ENCODE peak calls at places on chromosomes 6 and 20, in six cellular contexts. W, I, X, V, N and Z are unnamed samples.

GRCh38 chr20:32465092-32465900 is 107.2 kb downstream of the ASXL1 start:
- DNase-seq in W (peak; percentile 67), I (peak; percentile 79), X (peak; percentile 88), V (no peak), N (peak; percentile 94), Z (no peak)

GRCh38 chr6:137840252-137840651 is 26.8 kb upstream of the TNFAIP3 start:
- DNase-seq in W (no peak), I (no peak), X (no peak), V (no peak), N (no peak), Z (no peak)

GRCh38 chr6:154606457-154606856 is 96.0 kb upstream of the CNKSR3 start:
- DNase-seq in W (no peak), I (no peak), X (no peak), V (no peak), N (no peak), Z (no peak)

GRCh38 chr6:36492092-36492491 is 49.3 kb downstream of the KCTD20 start:
- DNase-seq in W (no peak), I (no peak), X (no peak), V (no peak), N (no peak), Z (no peak)

GRCh38 chr6:150342126-150342525 is 26.7 kb upstream of the IYD start:
- DNase-seq in W (no peak), I (no peak), X (no peak), V (no peak), N (no peak), Z (no peak)

GRCh38 chr20:33349493-33349892 is 51.8 kb downstream of the CDK5RAP1 start:
- DNase-seq in W (no peak), I (no peak), X (no peak), V (no peak), N (no peak), Z (no peak)

GRCh38 chr20:6626805-6627204 is 140.7 kb upstream of the BMP2 start:
- DNase-seq in W (no peak), I (no peak), X (no peak), V (peak; percentile 55), N (no peak), Z (no peak)

GRCh38 chr6:29617782-29618557 is 15.0 kb downstream of the GABBR1 start:
- DNase-seq in W (no peak), I (no peak), X (no peak), V (peak; percentile 65), N (no peak), Z (no peak)

GRCh38 chr20:48674461-48674860 is 153.3 kb downstream of the PREX1 start:
- DNase-seq in W (no peak), I (no peak), X (no peak), V (no peak), N (no peak), Z (no peak)

GRCh38 chr6:143556529-143556928 is 45.0 kb upstream of the FUCA2 start:
- DNase-seq in W (no peak), I (no peak), X (peak; percentile 64), V (no peak), N (no peak), Z (no peak)

GRCh38 chr20:61688411-61688810 is 377.3 kb downstream of the TAF4 start:
- DNase-seq in W (no peak), I (no peak), X (no peak), V (no peak), N (no peak), Z (no peak)

GRCh38 chr6:107310362-107310761 is 149.0 kb downstream of the PDSS2 start:
- DNase-seq in W (no peak), I (no peak), X (no peak), V (no peak), N (no peak), Z (no peak)

GRCh38 chr20:44187054-44187762 is at the start of gene JPH2:
- DNase-seq in W (peak; percentile 71), I (peak; percentile 65), X (peak; percentile 79), V (peak; percentile 74), N (peak; percentile 70), Z (no peak)

GRCh38 chr6:39821739-39822532 is 29.8 kb downstream of the DAAM2 start:
- DNase-seq in W (peak; percentile 59), I (no peak), X (no peak), V (no peak), N (no peak), Z (no peak)

GRCh38 chr6:53896237-53896636 is 101.4 kb downstream of the LRRC1 start:
- DNase-seq in W (no peak), I (no peak), X (peak; percentile 52), V (no peak), N (no peak), Z (no peak)

GRCh38 chr20:3873507-3873906 is 15.7 kb upstream of the PANK2 start:
- DNase-seq in W (no peak), I (no peak), X (no peak), V (no peak), N (no peak), Z (no peak)

GRCh38 chr6:148440877-148441453 is 98.3 kb downstream of the SASH1 start:
- DNase-seq in W (peak; percentile 47), I (peak; percentile 73), X (peak; percentile 97), V (no peak), N (peak; percentile 72), Z (no peak)

GRCh38 chr6:157469378-157469777 is 88.4 kb downstream of the ZDHHC14 start:
- DNase-seq in W (no peak), I (no peak), X (no peak), V (no peak), N (no peak), Z (no peak)

DNA sequence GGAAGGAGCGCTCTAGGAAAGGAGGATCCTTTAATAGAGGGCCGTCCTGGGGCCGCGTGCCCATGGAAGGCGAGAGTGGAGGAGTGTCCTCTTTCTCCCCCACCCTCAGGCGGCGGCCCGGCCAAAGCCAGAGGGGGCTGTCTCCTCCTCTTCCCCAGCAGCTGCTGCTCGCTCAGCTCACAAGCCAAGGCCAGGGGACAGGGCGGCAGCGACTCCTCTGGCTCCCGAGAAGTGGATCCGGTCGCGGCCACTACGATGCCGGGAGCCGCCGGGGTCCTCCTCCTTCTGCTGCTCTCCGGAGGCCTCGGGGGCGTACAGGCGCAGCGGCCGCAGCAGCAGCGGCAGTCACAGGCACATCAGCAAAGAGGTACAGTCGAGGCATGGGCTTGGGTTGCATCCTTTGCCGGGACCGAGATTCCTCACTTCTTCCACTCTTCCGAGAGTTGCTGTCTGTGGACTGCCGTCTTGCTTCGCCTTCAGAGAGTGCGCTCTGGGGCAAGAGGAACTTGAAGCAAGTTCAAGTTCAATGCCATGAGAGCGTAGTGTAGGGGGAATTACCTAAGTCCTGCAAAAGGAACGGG is at the start of gene LAMA2:
- DNase-seq in W (peak; percentile 88), I (peak; percentile 56), X (peak; percentile 76), V (peak; percentile 83), N (peak; percentile 84), Z (peak; percentile 50)
- TF ChIP-seq CTCF in W (no peak), I (no peak), X (peak; percentile 9), V (no peak), N (peak; percentile 10), Z (peak; percentile 16)

GRCh38 chr6:890201-890600 is 197.3 kb upstream of the EXOC2 start:
- DNase-seq in W (no peak), I (no peak), X (no peak), V (no peak), N (no peak), Z (no peak)

GRCh38 chr6:890995-891394 is 198.1 kb upstream of the EXOC2 start:
- DNase-seq in W (no peak), I (no peak), X (no peak), V (no peak), N (no peak), Z (no peak)

GRCh38 chr6:897561-898207 is 204.7 kb upstream of the EXOC2 start:
- DNase-seq in W (no peak), I (no peak), X (no peak), V (no peak), N (no peak), Z (no peak)

GRCh38 chr6:894274-894673 is 201.3 kb upstream of the EXOC2 start:
- DNase-seq in W (no peak), I (no peak), X (no peak), V (peak; percentile 54), N (no peak), Z (no peak)
- TF ChIP-seq CTCF in W (no peak), I (no peak), X (no peak), V (peak; percentile 40), N (no peak), Z (peak; percentile 13)

GRCh38 chr6:47729457-47729856 is 31.1 kb downstream of the ADGRF4 start:
- DNase-seq in W (no peak), I (no peak), X (no peak), V (no peak), N (no peak), Z (no peak)

GRCh38 chr6:47734826-47735481 is 36.6 kb downstream of the ADGRF4 start:
- DNase-seq in W (no peak), I (no peak), X (no peak), V (no peak), N (no peak), Z (no peak)

GRCh38 chr6:47737406-47737805 is 39.0 kb downstream of the ADGRF4 start:
- DNase-seq in W (no peak), I (no peak), X (no peak), V (no peak), N (no peak), Z (no peak)

GRCh38 chr6:47736083-47736700 is 37.8 kb downstream of the ADGRF4 start:
- DNase-seq in W (no peak), I (no peak), X (peak; percentile 49), V (no peak), N (no peak), Z (no peak)

GRCh38 chr6:47733879-47734558 is 35.6 kb downstream of the ADGRF4 start:
- DNase-seq in W (no peak), I (no peak), X (peak; percentile 37), V (no peak), N (peak; percentile 39), Z (no peak)
- TF ChIP-seq CTCF in W (no peak), I (peak; percentile 47), X (peak; percentile 17), V (no peak), N (peak; percentile 49), Z (peak; percentile 46)

GRCh38 chr6:135062735-135063134 is 8.1 kb upstream of the HBS1L start:
- DNase-seq in W (no peak), I (no peak), X (no peak), V (no peak), N (peak; percentile 8), Z (no peak)
- TF ChIP-seq CTCF in W (no peak), I (no peak), X (no peak), V (no peak), N (peak; percentile 20), Z (no peak)